ENCODE peak calls at places on chromosomes 6 and 20, in seven cellular contexts. M is GM23338, O is HCT116, D is GM12878, N is SK-N-SH, T is Panc1, V is HepG2. Q is an unnamed sample. For H3K27me3, the result is how much of the 10 kb centered on the place peaks cover.

GRCh38 chr6:110357298-110357695 is 852 bp downstream of the METTL24 start:
- DNase-seq in N (no peak), V (no peak), D (no peak), M (no peak), T (no peak), O (no peak), Q (no peak)

GRCh38 chr6:107132330-107132954 is 17.1 kb upstream of the BEND3 start:
- DNase-seq in T (no peak), D (no peak), O (peak), M (peak), V (peak), N (peak), Q (no peak)

GRCh38 chr6:32369678-32370077 is 2.0 kb downstream of the TSBP1 start:
- DNase-seq in N (no peak), V (no peak), O (peak), M (no peak), T (peak), D (no peak), Q (no peak)

GRCh38 chr6:14634072-14634471 is 516.5 kb downstream of the CD83 start:
- DNase-seq in D (no peak), T (no peak), V (no peak), M (no peak), N (no peak), O (no peak), Q (no peak)

GRCh38 chr6:33851959-33852358 is 48.2 kb upstream of the MLN start:
- DNase-seq in T (no peak), M (peak), D (no peak), V (peak), O (peak), N (no peak), Q (no peak)

GRCh38 chr6:128672023-128672422 is 151.6 kb upstream of the PTPRK start:
- DNase-seq in M (no peak), O (no peak), N (peak), D (no peak), T (no peak), V (no peak), Q (no peak)

GRCh38 chr6:50602191-50602810 is 111.0 kb upstream of the TFAP2D start:
- DNase-seq in O (peak), M (peak), D (no peak), T (peak), N (peak), V (peak), Q (no peak)

GRCh38 chr6:158668707-158669103 is 18.9 kb downstream of the SYTL3 start:
- DNase-seq in O (no peak), D (no peak), T (no peak), M (no peak), N (no peak), V (no peak), Q (no peak)

GRCh38 chr6:111011360-111012142 is 29.7 kb downstream of the RPF2 start:
- DNase-seq in M (peak), N (peak), O (peak), D (peak), V (peak), T (peak), Q (no peak)

GRCh38 chr6:20211037-20211940 is 980 bp downstream of the MBOAT1 start:
- DNase-seq in O (no peak), D (no peak), V (no peak), N (no peak), T (no peak), M (peak), Q (no peak)

GRCh38 chr6:150395388-150396009 is 26.7 kb downstream of the IYD start:
- DNase-seq in D (no peak), N (peak), M (peak), V (peak), T (no peak), O (peak), Q (no peak)

GRCh38 chr20:23205656-23206055 is 119.5 kb upstream of the CD93 start:
- DNase-seq in M (peak), D (no peak), O (no peak), T (no peak), N (no peak), V (no peak), Q (no peak)

GRCh38 chr6:126672654-126673053 is 332.7 kb downstream of the CENPW start:
- DNase-seq in M (no peak), D (no peak), N (no peak), T (no peak), O (no peak), V (no peak), Q (no peak)

GRCh38 chr6:34182751-34183531 is 37.1 kb upstream of the GRM4 start:
- DNase-seq in O (no peak), M (peak), D (peak), N (no peak), V (no peak), T (no peak), Q (peak)

GRCh38 chr6:65072500-65072899 is 634.5 kb downstream of the EYS start:
- DNase-seq in N (no peak), V (no peak), T (no peak), O (no peak), D (no peak), M (no peak), Q (no peak)

GRCh38 chr6:113774122-113774835 is 82.9 kb upstream of the MARCKS start:
- DNase-seq in N (no peak), M (peak), O (peak), D (no peak), T (no peak), V (no peak), Q (peak)

GRCh38 chr6:69578366-69578890 is 218.4 kb downstream of the LMBRD1 start:
- DNase-seq in M (no peak), D (no peak), O (no peak), V (no peak), T (no peak), N (no peak), Q (no peak)

GRCh38 chr6:115796829-115797228 is 263.9 kb downstream of the FRK start:
- DNase-seq in N (no peak), T (no peak), D (no peak), M (peak), V (no peak), O (no peak), Q (no peak)

GRCh38 chr20:13510837-13511488 is 127.8 kb downstream of the TASP1 start:
- DNase-seq in O (no peak), V (no peak), M (no peak), N (no peak), D (no peak), T (no peak), Q (no peak)

GRCh38 chr6:92428443-92428842 is 990.9 kb downstream of the EPHA7 start:
- DNase-seq in V (no peak), N (no peak), O (no peak), M (no peak), D (no peak), T (no peak), Q (no peak)

GRCh38 chr6:128784266-128784665 is 98.7 kb upstream of the LAMA2 start:
- DNase-seq in N (no peak), T (no peak), M (no peak), D (no peak), V (no peak), O (no peak), Q (no peak)

GRCh38 chr6:170011233-170012142 is 260.1 kb downstream of the ERMARD start:
- DNase-seq in D (no peak), T (no peak), N (no peak), V (no peak), O (no peak), M (no peak), Q (no peak)

GRCh38 chr6:170279426-170279825 is 11.5 kb downstream of the DLL1 start:
- DNase-seq in N (no peak), T (no peak), D (no peak), O (no peak), V (no peak), M (no peak), Q (no peak)

GRCh38 chr6:135633573-135633972 is 136.0 kb upstream of the AHI1 start:
- DNase-seq in N (no peak), O (no peak), V (no peak), M (no peak), D (no peak), T (no peak), Q (no peak)

GRCh38 chr6:116410945-116411623 is 40.3 kb downstream of the DSE start:
- DNase-seq in N (no peak), V (no peak), M (no peak), O (no peak), T (no peak), D (no peak), Q (no peak)

GRCh38 chr20:52494244-52494643 is 302.7 kb upstream of the ZFP64 start:
- DNase-seq in D (no peak), M (no peak), O (no peak), N (no peak), T (no peak), V (no peak), Q (no peak)

GRCh38 chr6:157443066-157443800 is 62.2 kb downstream of the ZDHHC14 start:
- DNase-seq in O (no peak), N (no peak), T (no peak), D (peak), V (no peak), M (no peak), Q (no peak)
- TF ChIP-seq REST in O (no peak), N (no peak), T (no peak), D (no peak), V (no peak), M (no peak), Q (no peak)

GRCh38 chr6:146029573-146030184 is 817 bp downstream of the GRM1 start:
- DNase-seq in N (peak), O (no peak), D (no peak), V (no peak), T (no peak), M (peak), Q (no peak)
- H3K4me3 ChIP-seq in N (no peak), O (no peak), D (no peak), V (no peak), T (no peak), M (peak), Q (no peak)

GRCh38 chr20:62428008-62428384 is 657 bp upstream of the RBBP8NL start:
- DNase-seq in D (no peak), V (no peak), N (no peak), T (no peak), M (no peak), O (no peak), Q (no peak)

GRCh38 chr20:62428396-62429160 is 1.2 kb upstream of the RBBP8NL start:
- DNase-seq in D (no peak), V (no peak), T (no peak), M (no peak), N (peak), O (no peak), Q (no peak)

GRCh38 chr20:62427172-62428007 is at the start of gene RBBP8NL:
- DNase-seq in O (peak), N (no peak), V (no peak), D (no peak), M (peak), T (no peak), Q (no peak)

GRCh38 chr20:62425281-62426058 is 1.9 kb downstream of the RBBP8NL start:
- DNase-seq in O (no peak), D (no peak), M (no peak), N (no peak), T (no peak), V (no peak), Q (no peak)

GRCh38 chr20:62426678-62427077 is 661 bp downstream of the RBBP8NL start:
- DNase-seq in O (no peak), D (no peak), T (no peak), V (no peak), N (no peak), M (peak), Q (no peak)
- H3K27me3 ChIP-seq in O (under half), D (under half), T (under half), V (under half), N (under half), M (under half), Q (under half)

DNA sequence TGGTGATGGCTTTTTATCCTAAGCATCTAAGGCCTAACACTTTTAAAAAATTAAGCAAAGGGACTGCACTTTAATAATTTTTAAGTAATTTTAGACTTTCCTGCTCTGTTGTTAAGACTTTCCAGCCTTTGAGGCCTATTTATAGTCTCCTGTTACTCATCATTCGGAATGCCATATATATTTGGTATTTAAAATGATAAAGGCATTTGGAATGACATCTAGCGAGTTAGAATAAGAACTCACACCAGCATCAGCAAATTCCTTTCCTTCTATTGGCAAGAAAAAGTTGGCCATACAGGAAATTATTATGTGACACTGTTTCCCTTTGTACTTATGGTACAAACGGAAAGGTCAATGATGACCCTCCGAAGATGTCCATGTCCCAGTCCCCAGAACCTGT is 88.1 kb upstream of the STMND1 start:
- DNase-seq in M (no peak), D (no peak), O (no peak), V (no peak), T (no peak), N (no peak), Q (no peak)
- TF ChIP-seq REST in M (no peak), D (no peak), O (no peak), V (no peak), T (no peak), N (no peak), Q (no peak)